ENCODE peak calls at places on chromosomes 4 and X, in ten cellular contexts. D is cardiac muscle cell; P is AG04450; Q is HCT116; K is aorta; E is fibroblast of lung; I is effector memory CD4-positive, alpha-beta T cell; R is heart left ventricle; N is kidney; L is BE2C. U is an unnamed sample.

GRCh38 chrX:154040863-154041262 is 21.2 kb upstream of the IRAK1 start:
- DNase-seq in D (no peak), E (no peak), L (no peak), I (no peak), K (no peak), N (no peak), R (no peak), P (no peak), Q (no peak), U (no peak)

GRCh38 chr4:61201562-61202099 is 1.5 kb downstream of the ADGRL3 start:
- DNase-seq in Q (no peak), P (no peak), N (no peak), I (no peak), R (peak), D (peak), E (peak), K (no peak), L (peak), U (no peak)

GRCh38 chr4:163107754-163108153 is 58.9 kb downstream of the NAF1 start:
- DNase-seq in E (peak), D (no peak), I (no peak), P (no peak), R (no peak), N (no peak), K (no peak), Q (peak), L (no peak), U (no peak)

GRCh38 chrX:4805559-4805958 is 1092.1 kb upstream of the PRKX start:
- DNase-seq in E (no peak), Q (no peak), N (no peak), R (no peak), L (no peak), D (peak), K (no peak), I (no peak), P (no peak), U (no peak)

GRCh38 chr4:137627938-137628460 is 95.7 kb upstream of the PCDH18 start:
- DNase-seq in K (no peak), P (no peak), Q (no peak), D (no peak), I (no peak), N (no peak), R (no peak), L (no peak), E (no peak), U (no peak)

GRCh38 chr4:150104401-150105027 is 26.3 kb downstream of the DCLK2 start:
- DNase-seq in K (no peak), Q (no peak), L (no peak), P (no peak), R (no peak), I (no peak), E (no peak), N (no peak), D (no peak), U (no peak)

GRCh38 chr4:54695359-54696149 is 37.8 kb downstream of the KIT start:
- DNase-seq in Q (no peak), D (no peak), N (no peak), I (no peak), E (no peak), L (no peak), R (no peak), P (no peak), K (no peak), U (no peak)

GRCh38 chrX:96386981-96387380 is 297.7 kb upstream of the DIAPH2 start:
- DNase-seq in N (no peak), E (no peak), D (no peak), I (no peak), R (no peak), L (no peak), P (no peak), Q (no peak), K (no peak), U (no peak)

GRCh38 chrX:86133761-86134160 is 14.5 kb upstream of the DACH2 start:
- DNase-seq in K (no peak), Q (no peak), I (no peak), D (peak), P (no peak), N (no peak), L (no peak), R (no peak), E (peak), U (no peak)

GRCh38 chr4:118363166-118363565 is 10.4 kb upstream of the PRSS12 start:
- DNase-seq in Q (no peak), E (no peak), K (no peak), N (no peak), D (no peak), P (no peak), L (no peak), I (no peak), R (no peak), U (no peak)

GRCh38 chrX:53188763-53189162 is 36.2 kb downstream of the KDM5C start:
- DNase-seq in I (no peak), K (no peak), N (no peak), P (no peak), D (no peak), E (peak), L (no peak), Q (no peak), R (no peak), U (no peak)

GRCh38 chrX:19630228-19630627 is 114.9 kb upstream of the MAP3K15 start:
- DNase-seq in R (no peak), I (no peak), L (no peak), D (no peak), Q (no peak), K (no peak), N (no peak), E (no peak), P (no peak), U (no peak)

GRCh38 chrX:22795680-22796079 is 204.1 kb upstream of the DDX53 start:
- DNase-seq in N (no peak), L (no peak), E (peak), P (no peak), D (no peak), R (no peak), Q (no peak), I (no peak), K (no peak), U (no peak)

GRCh38 chrX:55524487-55524886 is 34.8 kb upstream of the USP51 start:
- DNase-seq in K (no peak), P (no peak), L (no peak), N (no peak), E (no peak), D (peak), R (no peak), I (no peak), Q (no peak), U (no peak)

GRCh38 chrX:122512561-122513072 is 671.5 kb upstream of the GRIA3 start:
- DNase-seq in R (no peak), K (no peak), P (no peak), Q (no peak), I (no peak), N (no peak), L (no peak), D (no peak), E (peak), U (no peak)

GRCh38 chr4:37769590-37769989 is 56.9 kb upstream of the PGM2 start:
- DNase-seq in I (no peak), L (no peak), Q (no peak), P (no peak), K (no peak), R (no peak), N (no peak), D (no peak), E (no peak), U (no peak)

GRCh38 chr4:37770016-37770415 is 56.5 kb upstream of the PGM2 start:
- DNase-seq in E (peak), N (no peak), P (no peak), R (no peak), L (no peak), D (no peak), I (no peak), Q (no peak), K (no peak), U (no peak)

GRCh38 chr4:37767019-37767418 is 59.5 kb upstream of the PGM2 start:
- DNase-seq in K (no peak), Q (no peak), D (no peak), R (no peak), I (no peak), P (no peak), E (no peak), N (no peak), L (no peak), U (no peak)

GRCh38 chr4:37765741-37766140 is 60.7 kb upstream of the PGM2 start:
- DNase-seq in R (no peak), P (no peak), N (no peak), Q (no peak), L (no peak), E (peak), K (no peak), I (no peak), D (no peak), U (no peak)

DNA sequence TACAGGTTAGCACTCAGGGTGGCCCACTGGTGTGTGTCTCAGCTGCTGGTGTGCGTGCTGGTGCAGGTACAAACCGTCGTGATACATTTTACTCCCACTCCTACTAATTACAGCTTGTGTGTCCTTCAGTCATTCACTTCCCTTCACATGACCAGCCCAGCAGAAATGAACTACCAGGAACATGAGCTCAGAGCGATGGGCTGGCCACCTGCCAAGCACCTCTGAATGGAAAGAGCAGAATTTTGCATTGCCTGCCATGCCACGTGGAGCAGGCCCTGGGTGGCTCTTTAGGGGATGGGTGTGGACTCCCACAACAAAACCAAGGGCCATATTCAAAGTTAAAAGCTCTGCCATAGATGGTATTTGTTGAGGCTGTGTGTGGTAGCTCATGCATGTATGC is 58.9 kb upstream of the PGM2 start:
- DNase-seq in I (no peak), L (peak), E (peak), P (no peak), D (no peak), K (peak), Q (no peak), R (peak), N (peak), U (no peak)
- H3K4me3 ChIP-seq in I (no peak), L (no peak), E (no peak), P (no peak), D (no peak), K (no peak), Q (no peak), R (no peak), N (no peak), U (no peak)

GRCh38 chr4:95362066-95362465 is 186.7 kb downstream of the UNC5C start:
- DNase-seq in P (no peak), Q (no peak), R (no peak), D (no peak), N (no peak), K (no peak), L (no peak), E (no peak), I (no peak), U (no peak)

GRCh38 chr4:95363966-95364365 is 184.8 kb downstream of the UNC5C start:
- DNase-seq in R (no peak), P (no peak), L (no peak), N (no peak), Q (no peak), I (no peak), K (no peak), E (peak), D (no peak), U (no peak)

GRCh38 chr4:95361696-95361965 is 187.1 kb downstream of the UNC5C start:
- DNase-seq in K (no peak), P (no peak), N (no peak), E (no peak), R (no peak), Q (no peak), L (no peak), I (no peak), D (no peak), U (no peak)

GRCh38 chr4:95363579-95363965 is 185.2 kb downstream of the UNC5C start:
- DNase-seq in R (no peak), D (no peak), E (no peak), P (no peak), L (no peak), Q (no peak), N (no peak), I (no peak), K (no peak), U (no peak)

DNA sequence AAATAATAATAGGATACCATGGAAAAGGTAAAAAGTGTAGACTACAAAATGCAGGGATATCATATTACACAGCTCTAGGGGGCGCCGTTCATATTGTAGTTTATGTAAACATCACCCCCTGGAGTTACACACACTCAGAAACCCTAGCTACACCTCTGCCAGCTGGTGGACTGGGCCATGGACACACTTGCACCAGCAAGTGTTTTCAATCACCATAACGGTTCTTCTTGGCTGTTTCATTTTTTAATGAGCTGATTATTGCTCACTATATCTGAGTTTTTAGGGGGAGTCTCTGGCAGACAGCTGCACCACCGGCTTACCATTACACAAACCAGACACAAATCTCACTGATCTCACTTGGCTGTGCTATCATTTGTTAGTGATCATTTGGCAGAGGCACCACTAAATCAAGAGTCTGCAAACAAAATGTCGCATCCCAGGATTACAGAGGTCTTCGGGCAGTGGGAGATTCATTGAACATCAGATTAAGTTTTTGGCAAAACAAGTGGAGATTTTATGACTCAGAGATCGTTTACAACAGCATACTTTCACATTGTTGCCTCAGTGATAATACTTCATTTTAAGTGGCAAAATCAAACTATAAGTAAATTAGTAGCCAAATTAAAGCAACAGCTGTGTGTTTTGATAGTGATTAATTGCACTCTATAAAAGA is 185.7 kb downstream of the UNC5C start:
- DNase-seq in K (no peak), P (no peak), R (no peak), L (peak), Q (peak), E (peak), N (no peak), D (peak), I (no peak), U (peak)
- H3K4me3 ChIP-seq in K (no peak), P (no peak), R (no peak), L (peak), Q (no peak), E (no peak), N (no peak), D (no peak), I (no peak), U (no peak)

DNA sequence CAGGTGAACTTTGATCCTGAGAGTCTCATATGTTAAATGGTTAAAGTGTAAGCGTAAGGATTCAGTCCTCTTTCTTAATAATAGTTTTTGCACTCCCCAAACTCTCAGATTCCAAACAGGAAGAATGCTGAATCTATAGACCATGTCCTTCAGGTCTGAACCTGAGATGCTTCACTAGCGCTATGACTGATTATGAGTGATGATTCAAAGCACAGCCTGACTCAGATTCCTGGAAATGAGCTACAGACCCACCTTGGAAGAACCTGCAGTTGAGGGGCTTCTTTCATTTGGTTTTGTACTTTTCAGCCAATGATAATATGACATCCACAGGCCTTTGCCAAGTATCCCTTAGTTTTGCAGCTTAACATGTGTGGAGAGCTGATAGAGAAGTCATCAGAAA is 1.4 kb downstream of the EDNRA start:
- DNase-seq in K (no peak), Q (no peak), N (no peak), L (no peak), E (peak), I (no peak), P (no peak), R (no peak), D (no peak), U (no peak)
- H3K4me3 ChIP-seq in K (peak), Q (no peak), N (no peak), L (peak), E (no peak), I (no peak), P (peak), R (peak), D (peak), U (peak)

GRCh38 chr4:56149601-56150000 is 200.9 kb downstream of the CEP135 start:
- DNase-seq in D (no peak), I (no peak), Q (no peak), N (no peak), L (no peak), E (peak), R (no peak), P (peak), K (no peak), U (no peak)
- H3K4me3 ChIP-seq in D (no peak), I (no peak), Q (no peak), N (no peak), L (no peak), E (no peak), R (no peak), P (no peak), K (no peak), U (no peak)

DNA sequence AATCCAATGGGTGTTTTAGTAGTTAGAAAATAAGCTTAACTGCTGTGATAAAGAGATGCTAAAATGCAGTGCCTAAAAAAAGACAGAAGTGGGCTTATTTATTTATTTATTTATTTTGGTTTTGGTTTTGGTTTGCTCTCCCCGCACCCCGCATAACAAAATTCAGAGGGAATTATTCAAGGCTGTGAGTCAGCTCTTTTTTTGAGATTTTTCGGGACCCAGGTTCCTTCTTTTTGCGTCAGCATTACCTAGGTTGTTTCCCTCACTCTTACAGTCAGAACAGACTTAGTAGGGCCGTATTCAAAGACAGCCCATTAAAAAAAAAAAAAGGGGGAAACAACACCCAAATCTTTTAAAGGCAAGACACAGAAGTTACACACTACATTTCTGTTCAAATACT is 1495.5 kb upstream of the ADGRL3 start:
- DNase-seq in I (no peak), K (no peak), D (no peak), E (no peak), N (no peak), P (no peak), L (no peak), Q (no peak), R (no peak), U (no peak)
- H3K4me3 ChIP-seq in I (no peak), K (no peak), D (no peak), E (no peak), N (no peak), P (no peak), L (no peak), Q (no peak), R (no peak), U (no peak)

DNA sequence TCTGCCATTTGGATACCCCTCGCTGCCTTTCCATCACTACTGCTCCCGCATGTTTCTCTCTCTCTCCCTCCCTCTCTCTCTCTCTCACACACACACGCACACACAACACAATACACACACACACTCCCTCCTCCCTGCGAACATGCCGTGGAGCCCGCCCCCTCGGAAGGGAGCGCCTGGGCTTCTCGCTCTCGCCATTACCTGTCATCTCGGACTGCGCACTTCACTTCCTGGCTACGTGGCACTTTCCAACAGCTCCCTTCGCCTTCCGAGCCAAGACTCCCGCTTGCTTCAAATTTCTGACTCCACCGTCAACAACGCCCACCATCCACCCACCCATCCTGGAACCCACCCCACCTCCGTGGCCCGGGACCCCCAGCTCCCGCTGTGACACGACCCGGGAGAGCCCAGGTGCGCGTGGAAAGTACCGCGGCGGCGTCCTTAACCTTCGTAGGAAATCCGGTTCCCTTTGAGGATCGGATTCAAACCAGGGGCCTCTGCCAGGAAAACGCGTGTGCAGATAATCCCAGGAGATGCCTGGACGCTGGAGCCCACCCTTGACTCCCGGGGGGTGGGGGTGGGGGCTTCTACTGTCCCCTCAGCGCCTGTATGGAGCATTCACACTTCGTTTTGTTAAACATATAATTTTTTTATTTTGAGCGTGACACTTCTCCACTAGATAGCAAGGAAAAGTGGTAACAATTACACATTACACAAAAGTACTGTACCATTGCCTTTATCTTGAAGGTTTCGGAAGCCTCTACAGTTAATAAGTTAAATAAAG is 12.5 kb downstream of the ARX start:
- DNase-seq in D (no peak), P (no peak), R (no peak), Q (no peak), I (no peak), E (no peak), L (no peak), K (no peak), N (peak), U (no peak)
- H3K4me3 ChIP-seq in D (peak), P (no peak), R (no peak), Q (no peak), I (no peak), E (no peak), L (no peak), K (no peak), N (no peak), U (no peak)

DNA sequence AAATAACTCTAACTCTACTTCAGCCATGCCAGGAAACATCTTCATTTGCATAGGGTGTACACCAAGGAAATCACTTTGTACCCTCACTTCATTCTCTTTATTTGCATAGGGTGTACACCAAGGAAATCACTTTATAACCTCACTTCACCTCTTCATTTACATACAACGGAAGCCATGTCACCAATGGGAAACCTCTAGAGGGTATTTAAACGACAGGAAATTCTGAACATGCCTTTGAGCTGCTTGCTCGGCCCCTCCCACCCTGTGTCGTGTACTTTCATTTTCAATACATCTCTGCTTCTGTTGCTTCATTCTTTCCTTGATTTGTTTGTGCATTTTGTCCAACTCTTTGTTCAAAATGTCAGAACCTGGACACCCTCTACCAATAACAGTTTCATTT is 848.1 kb upstream of the FRG1 start:
- DNase-seq in E (no peak), L (no peak), D (no peak), K (no peak), Q (no peak), I (no peak), R (no peak), N (no peak), P (no peak), U (no peak)
- H3K4me3 ChIP-seq in E (no peak), L (no peak), D (no peak), K (no peak), Q (no peak), I (no peak), R (no peak), N (peak), P (no peak), U (no peak)

U was measured in HFF-Myc.